ENCODE peak calls at places on chromosomes 4 and X, in seven cellular contexts. I is neural crest cell, F is B cell, Y is AG04450, M is mesothelial cell of epicardium, E is epithelial cell of esophagus, U is fibroblast of mammary gland. X is an unnamed sample.

GRCh38 chrX:91434351-91435168 is at the start of gene PABPC5:
- DNase-seq in E (peak; percentile 17), Y (peak; percentile 55), U (peak; percentile 84), I (peak; percentile 85), M (peak; percentile 85), F (no peak), X (peak; percentile 55)

GRCh38 chrX:13750204-13750603 is 15.7 kb downstream of the OFD1 start:
- DNase-seq in F (no peak), Y (no peak), U (peak; percentile 64), E (peak; percentile 59), I (no peak), M (no peak), X (no peak)

GRCh38 chr4:8131210-8131609 is 27.4 kb downstream of the ABLIM2 start:
- DNase-seq in Y (no peak), M (no peak), E (no peak), F (no peak), U (no peak), I (no peak), X (no peak)

GRCh38 chr4:48654015-48654664 is 125.9 kb downstream of the FRYL start:
- DNase-seq in F (no peak), M (no peak), Y (no peak), U (peak; percentile 47), I (no peak), E (no peak), X (no peak)

GRCh38 chr4:8081621-8082516 is 76.7 kb downstream of the ABLIM2 start:
- DNase-seq in E (no peak), U (no peak), F (no peak), Y (no peak), M (no peak), I (no peak), X (no peak)

GRCh38 chrX:46601283-46601682 is 27.7 kb downstream of the CHST7 start:
- DNase-seq in M (no peak), F (no peak), Y (no peak), E (no peak), U (peak; percentile 57), I (no peak), X (no peak)

GRCh38 chr4:190020790-190021717 is 6.0 kb downstream of the FRG2 start:
- DNase-seq in F (peak; percentile 47), I (no peak), U (peak; percentile 23), E (peak; percentile 63), Y (no peak), M (no peak), X (no peak)

GRCh38 chr4:54402880-54403503 is 173.9 kb downstream of the PDGFRA start:
- DNase-seq in F (no peak), I (no peak), E (no peak), Y (no peak), U (no peak), M (no peak), X (no peak)

GRCh38 chr4:472881-473574 is 25.9 kb downstream of the ZNF721 start:
- DNase-seq in M (no peak), Y (no peak), U (peak; percentile 11), I (peak; percentile 6), F (no peak), E (peak; percentile 19), X (no peak)

GRCh38 chrX:10089378-10089795 is 67.4 kb upstream of the CLCN4 start:
- DNase-seq in M (no peak), U (no peak), F (no peak), I (no peak), Y (no peak), E (no peak), X (no peak)

GRCh38 chr4:139655116-139655515 is 10.5 kb upstream of the MGST2 start:
- DNase-seq in E (peak; percentile 80), M (no peak), U (peak; percentile 62), I (no peak), F (no peak), Y (no peak), X (no peak)

GRCh38 chr4:2248821-2249261 is 6.9 kb upstream of the HAUS3 start:
- DNase-seq in F (peak; percentile 34), U (no peak), Y (no peak), M (no peak), I (no peak), E (no peak), X (no peak)

GRCh38 chr4:158025131-158025530 is 147.7 kb downstream of the GASK1B start:
- DNase-seq in F (no peak), U (no peak), E (peak; percentile 87), Y (no peak), I (no peak), M (no peak), X (no peak)

GRCh38 chrX:150362599-150363481 is at the start of gene MAMLD1:
- DNase-seq in M (peak; percentile 48), I (peak; percentile 33), U (peak; percentile 74), E (peak; percentile 82), F (peak; percentile 56), Y (no peak), X (no peak)
- TF ChIP-seq CTCF in M (no peak), I (no peak), U (no peak), E (no peak), F (no peak), Y (peak; percentile 23), X (no peak)

GRCh38 chr4:47463235-47463956 is at the start of gene COMMD8:
- DNase-seq in Y (peak; percentile 90), F (peak; percentile 90), I (peak; percentile 92), E (peak; percentile 96), M (peak; percentile 97), U (peak; percentile 94), X (peak; percentile 95)
- TF ChIP-seq CTCF in Y (peak; percentile 32), F (peak; percentile 52), I (peak; percentile 52), E (no peak), M (peak; percentile 23), U (no peak), X (peak; percentile 59)

GRCh38 chrX:33178218-33178617 is 33.1 kb downstream of the DMD start:
- DNase-seq in Y (no peak), M (no peak), I (no peak), F (no peak), E (no peak), U (no peak), X (no peak)
- TF ChIP-seq CTCF in Y (no peak), M (no peak), I (no peak), F (no peak), E (no peak), U (no peak), X (no peak)

DNA sequence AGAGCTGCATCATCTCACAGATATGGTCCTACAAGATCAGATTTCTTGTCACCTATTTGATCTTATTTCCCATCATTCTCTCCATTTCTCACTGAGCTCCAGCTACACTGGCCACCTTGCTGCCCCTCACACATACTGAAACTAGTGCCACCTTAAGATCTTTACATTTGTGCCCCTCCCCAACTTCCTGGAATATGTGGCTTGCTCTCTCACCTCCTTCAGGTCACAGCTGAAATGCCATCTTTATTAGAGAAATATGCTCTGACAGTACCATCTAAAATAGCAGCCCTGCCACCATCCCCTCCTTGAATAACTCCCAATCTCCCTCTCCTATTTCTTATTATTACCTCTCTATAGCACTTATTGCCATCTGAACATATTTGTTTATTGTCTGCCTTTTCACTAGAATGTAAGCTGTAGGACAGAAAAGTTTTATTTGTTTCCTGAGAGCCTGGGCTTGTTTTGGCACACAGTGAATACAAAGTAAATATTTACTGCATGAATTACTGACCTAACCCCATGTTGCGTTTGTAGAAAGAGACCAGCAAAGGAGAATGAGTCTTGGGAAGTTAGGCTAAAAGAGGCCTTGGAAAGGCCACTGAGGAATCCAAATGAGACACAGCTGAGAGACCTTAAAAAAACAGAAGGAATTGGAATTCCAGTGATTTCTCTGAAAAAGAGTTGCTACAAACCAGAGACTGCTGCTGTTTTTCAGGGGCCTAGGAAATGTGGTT is 22.7 kb downstream of the DYNLT3 start:
- DNase-seq in M (no peak), U (no peak), E (no peak), Y (no peak), I (no peak), F (no peak), X (no peak)
- TF ChIP-seq CTCF in M (no peak), U (no peak), E (no peak), Y (no peak), I (no peak), F (no peak), X (no peak)

GRCh38 chrX:119389214-119389613 is 9.9 kb upstream of the SLC25A43 start:
- DNase-seq in I (no peak), Y (no peak), U (no peak), M (no peak), E (no peak), F (no peak), X (no peak)

GRCh38 chrX:119393144-119393543 is 6.0 kb upstream of the SLC25A43 start:
- DNase-seq in I (no peak), M (no peak), Y (no peak), U (no peak), E (no peak), F (no peak), X (no peak)

GRCh38 chrX:119389854-119390501 is 9.2 kb upstream of the SLC25A43 start:
- DNase-seq in U (no peak), F (no peak), Y (no peak), I (no peak), M (no peak), E (no peak), X (no peak)

GRCh38 chrX:119391279-119391678 is 7.9 kb upstream of the SLC25A43 start:
- DNase-seq in F (no peak), M (no peak), I (no peak), E (peak; percentile 60), U (peak; percentile 59), Y (no peak), X (no peak)
- TF ChIP-seq CTCF in F (peak; percentile 17), M (no peak), I (peak; percentile 29), E (peak; percentile 50), U (peak; percentile 48), Y (peak; percentile 22), X (peak; percentile 9)

GRCh38 chr4:108100827-108101226 is 67.9 kb downstream of the LEF1 start:
- DNase-seq in U (no peak), E (no peak), M (no peak), Y (no peak), I (no peak), F (no peak), X (no peak)

GRCh38 chr4:108097990-108098553 is 70.7 kb downstream of the LEF1 start:
- DNase-seq in E (no peak), M (no peak), I (no peak), U (no peak), F (no peak), Y (no peak), X (no peak)

GRCh38 chr4:108099838-108100237 is 68.9 kb downstream of the LEF1 start:
- DNase-seq in F (no peak), Y (no peak), M (no peak), I (no peak), U (no peak), E (no peak), X (no peak)

GRCh38 chr4:108094131-108094530 is 74.6 kb downstream of the LEF1 start:
- DNase-seq in I (no peak), Y (no peak), M (no peak), U (no peak), F (no peak), E (no peak), X (no peak)

DNA sequence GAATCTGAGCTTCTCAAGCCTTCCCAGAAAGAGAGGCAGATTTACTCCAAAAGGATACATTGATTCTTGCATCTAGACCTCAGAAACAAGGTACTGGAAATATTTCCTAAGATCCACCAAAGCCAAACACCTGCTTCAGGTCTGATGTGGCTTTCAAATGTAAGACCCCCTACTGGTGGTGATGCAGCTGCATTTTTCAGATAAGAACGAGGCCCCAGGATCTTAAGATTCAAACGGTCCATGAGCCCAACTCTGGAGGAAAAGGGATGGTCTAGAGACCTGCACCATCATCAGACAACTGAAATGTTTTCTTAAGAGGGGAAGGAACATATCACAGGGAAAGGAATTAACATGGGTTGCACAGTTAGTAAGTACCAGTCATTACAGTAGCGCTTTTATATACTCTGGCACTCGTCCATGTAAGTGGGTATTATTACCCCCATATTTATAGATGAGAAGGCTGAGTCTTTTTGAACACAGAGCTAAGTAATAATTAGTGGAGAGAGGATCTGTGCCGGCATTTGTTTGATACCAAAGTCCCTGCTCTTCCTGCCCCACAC is 73.7 kb downstream of the LEF1 start:
- DNase-seq in I (no peak), F (no peak), Y (no peak), M (no peak), E (no peak), U (no peak), X (no peak)
- TF ChIP-seq CTCF in I (no peak), F (no peak), Y (no peak), M (no peak), E (no peak), U (no peak), X (peak; percentile 14)

X was measured in progenitor cell of endocrine pancreas.